ENCODE peak calls at places on chromosomes 11 and 22, in four cellular contexts. L is GM23248, O is PC-3, I is hepatocyte. C is an unnamed sample. For H3K9me3, the result is how much of the 10 kb centered on the place peaks cover.

GRCh38 chr11:11871991-11872401 is 30.2 kb downstream of the USP47 start:
- DNase-seq in L (no peak), O (no peak), I (no peak), C (no peak)

GRCh38 chr22:39091136-39092081 is 5.6 kb upstream of the APOBEC3H start:
- DNase-seq in L (no peak), O (no peak), I (no peak), C (no peak)

GRCh38 chr11:103202048-103202651 is 92.9 kb downstream of the DYNC2H1 start:
- DNase-seq in L (peak), O (peak), I (peak), C (peak)

GRCh38 chr11:2584812-2585565 is 114.8 kb downstream of the KCNQ1OT1 start:
- DNase-seq in L (no peak), O (no peak), I (peak), C (no peak)

GRCh38 chr11:74932797-74933196 is 16.1 kb downstream of the XRRA1 start:
- DNase-seq in L (peak), O (peak), I (no peak), C (peak)

GRCh38 chr11:108340958-108341357 is 118.1 kb downstream of the ATM start:
- DNase-seq in L (no peak), O (peak), I (peak), C (no peak)

GRCh38 chr11:114273071-114273470 is 23.1 kb upstream of the NNMT start:
- DNase-seq in L (no peak), O (no peak), I (no peak), C (no peak)

GRCh38 chr11:47241740-47242400 is 6.7 kb downstream of the ACP2 start:
- DNase-seq in L (peak), O (peak), I (no peak), C (peak)

GRCh38 chr11:72721689-72722049 is 30.5 kb downstream of the ARAP1 start:
- DNase-seq in L (peak), O (no peak), I (peak), C (peak)

GRCh38 chr11:108584973-108585372 is 8.6 kb downstream of the EXPH5 start:
- DNase-seq in L (no peak), O (peak), I (no peak), C (no peak)

DNA sequence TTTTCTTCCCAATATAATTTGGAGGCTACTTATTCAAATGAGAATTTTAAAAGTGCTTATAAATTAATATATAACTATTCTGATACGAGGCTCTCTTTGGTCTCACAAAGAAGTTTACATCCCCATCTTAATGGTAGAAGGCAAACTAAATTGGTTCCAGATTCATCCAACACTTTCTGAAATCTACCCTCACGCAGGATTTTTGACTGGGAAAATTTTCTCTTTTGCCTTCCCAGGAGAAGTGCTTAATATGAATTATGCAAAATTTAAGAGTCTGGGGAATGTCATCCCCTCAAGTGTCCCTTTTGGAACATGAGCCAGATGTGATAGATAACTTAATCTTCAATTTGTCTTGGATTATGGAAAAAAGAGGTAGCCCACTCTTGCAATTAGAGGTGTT is at the start of gene OR4C11:
- DNase-seq in L (no peak), O (no peak), I (no peak), C (no peak)
- H3K9me3 ChIP-seq in L (under half), O (under half), I (under half), C (under half)

GRCh38 chr22:49600452-49600847 is 227.2 kb downstream of the BRD1 start:
- DNase-seq in L (no peak), O (no peak), I (no peak), C (no peak)
- TF ChIP-seq EZH2 in L (no peak), O (no peak), I (no peak), C (no peak)

DNA sequence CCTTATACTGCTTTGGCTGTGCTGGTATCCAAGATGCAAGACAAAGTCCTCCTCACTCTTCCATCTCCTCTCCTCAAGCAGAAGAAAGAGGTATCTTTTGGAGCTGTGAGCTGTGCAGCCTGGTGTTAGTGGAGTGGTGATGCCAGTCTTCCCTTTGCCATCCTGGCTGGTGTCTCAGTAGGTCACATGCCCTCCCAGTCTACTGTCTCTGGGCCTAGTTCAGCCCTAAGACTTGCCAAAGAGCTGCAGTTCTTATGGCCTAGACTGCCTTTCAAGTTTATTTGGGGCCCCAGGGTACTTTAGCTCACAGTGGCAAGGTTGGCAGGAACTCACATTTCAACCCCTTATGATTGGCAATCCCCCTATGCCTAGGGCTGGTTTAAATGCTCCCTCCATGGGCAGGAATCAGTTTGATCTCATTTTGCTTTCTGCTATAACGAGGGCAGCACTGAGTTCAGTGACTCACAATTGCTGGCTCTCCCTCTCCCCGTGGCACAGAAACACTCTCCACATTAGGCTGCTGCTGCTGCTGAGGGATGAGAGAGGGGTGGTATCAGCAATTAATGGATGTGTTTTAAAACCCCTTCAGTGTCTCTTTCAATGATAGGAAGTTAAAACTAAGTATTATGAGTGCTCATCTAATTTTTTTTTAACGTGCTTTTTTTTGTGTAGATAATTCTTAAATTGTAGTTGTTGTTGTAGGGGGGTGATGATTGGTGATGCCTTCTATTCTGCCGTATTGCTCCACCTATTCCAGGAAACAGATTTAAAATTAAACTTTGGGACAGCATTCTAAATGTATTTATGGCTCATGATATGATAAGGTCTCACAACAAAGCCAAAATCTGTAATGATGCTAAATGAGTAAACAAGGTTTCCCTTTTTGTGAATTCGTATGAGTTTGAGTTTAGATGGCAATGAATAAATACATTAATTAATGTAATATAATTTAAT is 1295.0 kb downstream of the JRKL start:
- DNase-seq in L (no peak), O (no peak), I (no peak), C (no peak)
- H2AFZ ChIP-seq in L (no peak), O (no peak), I (no peak), C (no peak)

DNA sequence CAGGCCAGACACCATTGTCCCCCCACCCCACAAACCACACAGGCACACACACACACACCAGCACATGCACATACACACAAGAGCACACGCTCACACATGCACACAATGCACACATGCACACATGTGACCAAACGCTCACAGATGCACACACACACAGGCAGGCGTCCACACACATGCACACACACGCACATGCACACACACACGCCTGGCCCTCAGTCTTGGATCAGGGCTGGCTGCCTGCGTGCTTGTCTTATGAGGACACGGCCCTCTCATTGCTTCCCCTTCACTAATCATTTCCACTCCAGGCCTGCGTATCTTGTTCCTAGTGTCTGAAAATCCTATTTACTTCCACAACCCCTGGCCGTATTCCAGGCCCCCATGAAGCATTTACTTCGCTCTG is 740.5 kb downstream of the BRD1 start:
- DNase-seq in L (no peak), O (no peak), I (peak), C (no peak)
- H3K9me3 ChIP-seq in L (under half), O (under half), I (under half), C (under half)

C was measured in fibroblast of lung.